ENCODE peak calls at places on chromosomes 6 and 20, in seven cellular contexts. H, T, Y, S, B, E and I are unnamed samples.

GRCh38 chr6:42322676-42323075 is 105.0 kb upstream of the MRPS10 start:
- DNase-seq in H (no peak), T (no peak), Y (no peak), S (no peak), B (no peak), E (no peak), I (no peak)

GRCh38 chr6:12289655-12290489 is at the start of gene EDN1:
- DNase-seq in H (peak), T (peak), Y (peak), S (peak), B (peak), E (no peak), I (peak)

GRCh38 chr6:37614059-37614940 is 83.4 kb downstream of the MDGA1 start:
- DNase-seq in H (no peak), T (no peak), Y (no peak), S (no peak), B (no peak), E (no peak), I (no peak)

GRCh38 chr6:4924872-4925271 is 79.0 kb downstream of the RPP40 start:
- DNase-seq in H (no peak), T (no peak), Y (no peak), S (no peak), B (no peak), E (no peak), I (no peak)

GRCh38 chr6:56714982-56715456 is 72.3 kb upstream of the DST start:
- DNase-seq in H (peak), T (peak), Y (no peak), S (no peak), B (no peak), E (no peak), I (no peak)

GRCh38 chr6:131199568-131200272 is 64.5 kb downstream of the AKAP7 start:
- DNase-seq in H (peak), T (no peak), Y (peak), S (peak), B (no peak), E (peak), I (peak)

GRCh38 chr6:27297857-27298730 is 14.0 kb downstream of the POM121L2 start:
- DNase-seq in H (peak), T (peak), Y (no peak), S (peak), B (no peak), E (peak), I (no peak)

GRCh38 chr20:12201289-12201991 is 283.7 kb downstream of the BTBD3 start:
- DNase-seq in H (no peak), T (no peak), Y (no peak), S (no peak), B (no peak), E (peak), I (no peak)

GRCh38 chr20:41573955-41574354 is 44.2 kb downstream of the CHD6 start:
- DNase-seq in H (no peak), T (no peak), Y (no peak), S (peak), B (no peak), E (no peak), I (no peak)

GRCh38 chr6:38856490-38856889 is 141.4 kb downstream of the DNAH8 start:
- DNase-seq in H (no peak), T (no peak), Y (no peak), S (no peak), B (no peak), E (no peak), I (no peak)

GRCh38 chr20:44582321-44583025 is at the start of gene PKIG:
- DNase-seq in H (peak), T (no peak), Y (no peak), S (peak), B (peak), E (peak), I (peak)

GRCh38 chr6:8082954-8083858 is 19.0 kb upstream of the BLOC1S5 start:
- DNase-seq in H (peak), T (no peak), Y (no peak), S (no peak), B (no peak), E (no peak), I (peak)

GRCh38 chr20:62624325-62624690 is 18.0 kb upstream of the SLCO4A1 start:
- DNase-seq in H (no peak), T (no peak), Y (peak), S (no peak), B (no peak), E (no peak), I (no peak)

GRCh38 chr6:64013061-64013410 is 377.4 kb downstream of the PHF3 start:
- DNase-seq in H (peak), T (peak), Y (no peak), S (no peak), B (no peak), E (no peak), I (no peak)

GRCh38 chr6:17413313-17413750 is 19.9 kb downstream of the CAP2 start:
- DNase-seq in H (no peak), T (no peak), Y (no peak), S (no peak), B (no peak), E (no peak), I (no peak)

GRCh38 chr6:111794716-111795452 is 78.4 kb downstream of the FYN start:
- DNase-seq in H (no peak), T (no peak), Y (no peak), S (no peak), B (no peak), E (no peak), I (no peak)

GRCh38 chr6:42222450-42222849 is 4.8 kb upstream of the MRPS10 start:
- DNase-seq in H (no peak), T (no peak), Y (no peak), S (no peak), B (no peak), E (no peak), I (no peak)

GRCh38 chr6:101296184-101296583 is 97.3 kb upstream of the GRIK2 start:
- DNase-seq in H (no peak), T (peak), Y (no peak), S (no peak), B (no peak), E (peak), I (no peak)

GRCh38 chr20:16624106-16624505 is 50.9 kb upstream of the KIF16B start:
- DNase-seq in H (no peak), T (no peak), Y (no peak), S (no peak), B (no peak), E (no peak), I (no peak)

GRCh38 chr6:47631248-47632196 is 66.9 kb upstream of the ADGRF4 start:
- DNase-seq in H (peak), T (peak), Y (no peak), S (peak), B (no peak), E (peak), I (no peak)

GRCh38 chr6:117932001-117932400 is 24.9 kb downstream of the SLC35F1 start:
- DNase-seq in H (no peak), T (no peak), Y (no peak), S (no peak), B (no peak), E (no peak), I (no peak)

GRCh38 chr6:54805077-54805476 is 41.5 kb upstream of the FAM83B start:
- DNase-seq in H (no peak), T (no peak), Y (no peak), S (no peak), B (no peak), E (no peak), I (no peak)

GRCh38 chr20:59455392-59456341 is 148.7 kb upstream of the PHACTR3 start:
- DNase-seq in H (peak), T (peak), Y (no peak), S (peak), B (peak), E (no peak), I (no peak)

GRCh38 chr20:19565721-19566120 is 192.3 kb upstream of the RIN2 start:
- DNase-seq in H (no peak), T (no peak), Y (no peak), S (no peak), B (no peak), E (no peak), I (no peak)

GRCh38 chr20:62887147-62887859 is 25.7 kb upstream of the TCFL5 start:
- DNase-seq in H (peak), T (no peak), Y (peak), S (no peak), B (peak), E (no peak), I (peak)

GRCh38 chr6:136549359-136550044 is 720 bp downstream of the MAP7 start:
- DNase-seq in H (peak), T (peak), Y (peak), S (peak), B (no peak), E (no peak), I (no peak)

GRCh38 chr20:7926767-7927166 is 13.5 kb downstream of the HAO1 start:
- DNase-seq in H (peak), T (peak), Y (no peak), S (no peak), B (no peak), E (peak), I (peak)

GRCh38 chr6:69343856-69344255 is 453.0 kb downstream of the LMBRD1 start:
- DNase-seq in H (no peak), T (no peak), Y (no peak), S (no peak), B (no peak), E (no peak), I (no peak)

GRCh38 chr6:112835078-112835477 is 487.9 kb downstream of the RFPL4B start:
- DNase-seq in H (no peak), T (peak), Y (no peak), S (no peak), B (no peak), E (no peak), I (no peak)

GRCh38 chr20:25303292-25304024 is 55.6 kb downstream of the PYGB start:
- DNase-seq in H (no peak), T (no peak), Y (no peak), S (no peak), B (no peak), E (no peak), I (no peak)

GRCh38 chr20:8399963-8400362 is 267.9 kb downstream of the PLCB1 start:
- DNase-seq in H (no peak), T (no peak), Y (no peak), S (no peak), B (no peak), E (no peak), I (no peak)

GRCh38 chr6:72084992-72085569 is 198.7 kb downstream of the RIMS1 start:
- DNase-seq in H (peak), T (peak), Y (no peak), S (no peak), B (no peak), E (no peak), I (no peak)